ENCODE peak calls at places on chromosomes 11 and 22, in six cellular contexts. D, E, O, M, H and I are unnamed samples.

GRCh38 chr11:103257360-103257759 is 148.1 kb downstream of the DYNC2H1 start:
- DNase-seq in M (no peak), O (no peak), E (no peak), H (no peak), D (no peak), I (no peak)

GRCh38 chr11:43404406-43404805 is 45.7 kb downstream of the TTC17 start:
- DNase-seq in E (no peak), M (no peak), H (no peak), O (no peak), D (no peak), I (no peak)

GRCh38 chr11:2718817-2719438 is 19.1 kb upstream of the KCNQ1OT1 start:
- DNase-seq in E (no peak), H (no peak), M (no peak), O (no peak), D (no peak), I (no peak)

GRCh38 chr11:134864233-134864967 is 452.4 kb upstream of the B3GAT1 start:
- DNase-seq in M (no peak), H (no peak), D (no peak), O (no peak), E (no peak), I (no peak)

GRCh38 chr11:20369816-20370215 is 6.3 kb downstream of the HTATIP2 start:
- DNase-seq in E (no peak), D (no peak), M (no peak), H (no peak), O (no peak), I (no peak)

GRCh38 chr11:128066429-128066828 is 520.9 kb downstream of the ETS1 start:
- DNase-seq in H (no peak), E (no peak), M (no peak), D (no peak), O (no peak), I (no peak)

GRCh38 chr22:36156515-36157419 is 3.8 kb downstream of the APOL3 start:
- DNase-seq in M (peak; percentile 43), D (peak; percentile 93), H (peak; percentile 38), E (peak; percentile 93), O (peak; percentile 49), I (no peak)

GRCh38 chr22:38460367-38460952 is 5.5 kb upstream of the KCNJ4 start:
- DNase-seq in M (no peak), D (no peak), H (no peak), E (no peak), O (no peak), I (no peak)

GRCh38 chr22:17972385-17973181 is 51.8 kb downstream of the MICAL3 start:
- DNase-seq in H (no peak), D (no peak), O (peak; percentile 45), E (no peak), M (no peak), I (no peak)

GRCh38 chr11:68177877-68178276 is 35.2 kb downstream of the KMT5B start:
- DNase-seq in O (no peak), D (no peak), H (no peak), E (no peak), M (no peak), I (no peak)

GRCh38 chr11:76805206-76805913 is 22.2 kb downstream of the TSKU start:
- DNase-seq in H (no peak), M (no peak), O (no peak), E (no peak), D (peak; percentile 60), I (no peak)

GRCh38 chr22:19755722-19756287 is 4.8 kb upstream of the TBX1 start:
- DNase-seq in D (no peak), O (no peak), E (no peak), M (peak; percentile 33), H (no peak), I (no peak)

GRCh38 chr11:34890812-34891211 is 25.4 kb downstream of the APIP start:
- DNase-seq in D (no peak), M (no peak), H (no peak), O (peak; percentile 10), E (no peak), I (no peak)

GRCh38 chr11:84819128-84819527 is 808.0 kb downstream of the DLG2 start:
- DNase-seq in O (no peak), M (no peak), E (no peak), D (no peak), H (no peak), I (no peak)

GRCh38 chr11:135009125-135009524 is 597.1 kb upstream of the B3GAT1 start:
- DNase-seq in O (no peak), D (no peak), M (no peak), E (no peak), H (no peak), I (no peak)

GRCh38 chr11:73475549-73475948 is 99.3 kb downstream of the RELT start:
- DNase-seq in M (no peak), E (no peak), D (no peak), H (no peak), O (no peak), I (no peak)

GRCh38 chr11:73480677-73481076 is 104.5 kb downstream of the RELT start:
- DNase-seq in O (no peak), E (no peak), D (no peak), M (no peak), H (no peak), I (no peak)

GRCh38 chr11:73477518-73477917 is 101.3 kb downstream of the RELT start:
- DNase-seq in E (no peak), O (no peak), H (no peak), D (no peak), M (no peak), I (no peak)

GRCh38 chr11:73481626-73482025 is 105.4 kb downstream of the RELT start:
- DNase-seq in H (no peak), M (no peak), O (no peak), D (no peak), E (no peak), I (no peak)

GRCh38 chr11:73478737-73479347 is 102.6 kb downstream of the RELT start:
- DNase-seq in M (peak; percentile 28), H (no peak), O (no peak), E (no peak), D (no peak), I (no peak)
- TF ChIP-seq CTCF in M (peak; percentile 52), H (peak; percentile 57), O (peak; percentile 91), E (peak; percentile 22), D (peak; percentile 72), I (peak; percentile 74)

DNA sequence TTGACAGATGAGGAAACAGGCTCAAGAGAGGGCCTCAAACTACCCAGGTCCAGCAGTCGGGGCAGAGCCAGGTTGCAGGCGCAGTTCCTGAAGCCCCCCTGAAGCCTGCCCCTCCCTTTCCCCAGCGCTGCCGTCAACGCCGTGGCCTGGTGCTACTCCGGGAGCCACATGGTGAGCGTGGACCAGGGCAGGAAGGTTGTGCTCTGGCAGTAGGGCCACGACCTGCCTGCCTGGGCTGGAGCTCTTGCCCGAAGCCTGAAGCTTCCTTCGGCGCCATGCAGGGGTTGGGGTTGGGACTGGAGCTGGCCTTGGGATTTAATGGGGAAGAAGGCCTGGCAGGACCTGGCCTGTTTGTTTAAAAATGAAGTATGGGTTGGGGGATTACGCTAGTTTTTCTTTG is 15.0 kb downstream of the ATG16L2 start:
- DNase-seq in O (no peak), H (no peak), M (no peak), D (no peak), E (no peak), I (no peak)
- TF ChIP-seq CTCF in O (no peak), H (no peak), M (no peak), D (no peak), E (no peak), I (no peak)

GRCh38 chr11:64285885-64286800 is 495 bp downstream of the GPR137 start:
- DNase-seq in E (no peak), O (no peak), M (no peak), H (peak; percentile 70), D (no peak), I (no peak)
- TF ChIP-seq CTCF in E (no peak), O (peak; percentile 9), M (no peak), H (no peak), D (no peak), I (no peak)

GRCh38 chr11:65781152-65781961 is 581 bp upstream of the AP5B1 start:
- DNase-seq in H (no peak), D (no peak), M (peak; percentile 73), O (no peak), E (no peak), I (peak; percentile 42)
- TF ChIP-seq CTCF in H (no peak), D (peak; percentile 40), M (no peak), O (no peak), E (peak; percentile 72), I (peak; percentile 56)

GRCh38 chr22:29320546-29320945 is 5.0 kb upstream of the RASL10A start:
- DNase-seq in O (no peak), H (no peak), E (no peak), M (no peak), D (no peak), I (no peak)
- TF ChIP-seq CTCF in O (no peak), H (no peak), E (no peak), M (no peak), D (no peak), I (peak; percentile 32)

DNA sequence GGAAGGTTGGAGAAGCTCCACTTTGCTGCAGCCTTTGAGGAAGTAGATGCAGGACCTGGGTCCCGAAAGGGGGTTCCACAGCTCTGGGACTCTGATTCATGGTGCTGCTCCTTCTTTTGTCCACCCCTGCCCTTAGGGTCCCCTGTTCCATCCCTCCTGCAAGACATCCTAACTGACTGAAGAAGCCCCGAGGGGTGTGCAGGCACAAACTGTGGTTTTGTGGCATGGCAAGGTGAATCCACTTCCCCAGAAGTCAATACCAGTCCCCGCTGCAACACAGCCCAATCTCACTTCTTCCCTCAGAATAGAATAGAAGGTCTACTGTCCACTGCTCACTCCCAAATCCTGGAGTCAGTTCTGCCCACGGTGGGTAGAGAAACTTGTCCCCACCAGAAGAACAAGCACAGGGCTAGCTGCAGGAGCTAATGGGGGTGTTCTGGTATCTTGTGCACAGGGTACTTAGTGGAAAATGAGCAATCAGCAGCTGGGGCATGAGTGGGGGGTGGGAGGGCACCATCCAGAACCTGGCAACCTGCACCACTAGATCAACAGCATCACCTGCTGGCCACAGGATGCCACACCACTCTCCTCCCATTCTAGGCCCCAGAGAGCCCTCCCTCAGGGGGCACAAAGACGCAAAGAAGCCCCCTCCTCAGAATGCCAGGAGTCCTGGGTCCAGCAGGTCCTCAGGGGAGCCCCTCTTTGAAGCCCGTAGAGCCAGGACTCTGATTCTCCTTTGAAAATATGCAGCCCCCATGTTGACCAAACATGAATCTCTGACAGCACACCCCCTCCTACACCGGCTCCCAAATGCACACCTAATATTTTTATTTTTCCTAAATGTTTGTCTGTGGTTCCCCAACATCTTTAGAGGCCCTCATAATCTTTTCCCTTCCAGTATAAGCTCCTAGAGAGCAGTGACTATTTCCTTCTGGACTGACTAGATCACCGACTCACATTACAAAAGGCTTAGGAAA is 14.1 kb downstream of the SPATA19 start:
- DNase-seq in O (no peak), M (peak; percentile 60), D (no peak), E (no peak), H (no peak), I (no peak)
- TF ChIP-seq CTCF in O (no peak), M (peak; percentile 70), D (peak; percentile 50), E (no peak), H (no peak), I (peak; percentile 58)